ENCODE peak calls at places on chromosomes 5 and 9, in seven cellular contexts. R is H54, N is NCI-H2227 treated with DMSO at 0.1 percent for 48 hours, X is PC-9, B is RKO, Z is NCI-H1930, K is kidney tubule cell. U is an unnamed sample.

GRCh38 chr9:132204883-132205282 is 43.0 kb downstream of the NTNG2 start:
- DNase-seq in R (no peak), N (no peak), X (no peak), B (no peak), Z (no peak), K (no peak), U (no peak)

GRCh38 chr5:158880514-158881001 is 219.2 kb downstream of the EBF1 start:
- DNase-seq in R (no peak), N (no peak), X (no peak), B (no peak), Z (no peak), K (peak; percentile 58), U (no peak)

GRCh38 chr5:54384356-54384933 is 71.1 kb upstream of the HSPB3 start:
- DNase-seq in R (no peak), N (no peak), X (no peak), B (no peak), Z (no peak), K (no peak), U (no peak)

GRCh38 chr5:147483197-147483790 is 26.6 kb downstream of the DPYSL3 start:
- DNase-seq in R (no peak), N (no peak), X (no peak), B (no peak), Z (peak; percentile 78), K (peak; percentile 42), U (no peak)

GRCh38 chr5:51684794-51685355 is 301.6 kb downstream of the ISL1 start:
- DNase-seq in R (no peak), N (no peak), X (no peak), B (peak; percentile 20), Z (no peak), K (peak; percentile 5), U (no peak)

GRCh38 chr9:95005276-95006141 is 279.0 kb downstream of the AOPEP start:
- DNase-seq in R (no peak), N (no peak), X (no peak), B (no peak), Z (no peak), K (peak; percentile 45), U (no peak)

GRCh38 chr9:5263568-5264218 is 32.5 kb downstream of the INSL4 start:
- DNase-seq in R (no peak), N (no peak), X (no peak), B (peak; percentile 50), Z (no peak), K (peak; percentile 49), U (peak; percentile 45)

GRCh38 chr5:158718738-158719505 is 380.8 kb downstream of the EBF1 start:
- DNase-seq in R (no peak), N (no peak), X (no peak), B (no peak), Z (no peak), K (no peak), U (peak; percentile 13)

GRCh38 chr9:134360897-134361296 is 34.6 kb downstream of the RXRA start:
- DNase-seq in R (peak; percentile 96), N (no peak), X (peak; percentile 73), B (peak; percentile 24), Z (no peak), K (no peak), U (no peak)

GRCh38 chr5:14475013-14475412 is 106.6 kb upstream of the OTULINL start:
- DNase-seq in R (no peak), N (no peak), X (peak; percentile 56), B (no peak), Z (no peak), K (peak; percentile 65), U (no peak)

GRCh38 chr9:14846871-14847311 is 63.3 kb downstream of the FREM1 start:
- DNase-seq in R (peak; percentile 73), N (no peak), X (no peak), B (peak; percentile 57), Z (peak; percentile 42), K (peak; percentile 58), U (peak; percentile 79)

GRCh38 chr9:5621327-5621726 is 7.6 kb upstream of the RIC1 start:
- DNase-seq in R (no peak), N (no peak), X (peak; percentile 44), B (no peak), Z (no peak), K (peak; percentile 14), U (no peak)

GRCh38 chr5:14191325-14191724 is 48.2 kb downstream of the TRIO start:
- DNase-seq in R (no peak), N (no peak), X (no peak), B (no peak), Z (no peak), K (no peak), U (no peak)

GRCh38 chr5:56037531-56038010 is 42.8 kb upstream of the IL6ST start:
- DNase-seq in R (no peak), N (no peak), X (no peak), B (no peak), Z (no peak), K (no peak), U (no peak)

GRCh38 chr5:139670369-139671095 is 22.4 kb downstream of the CXXC5 start:
- DNase-seq in R (no peak), N (no peak), X (no peak), B (no peak), Z (no peak), K (peak; percentile 68), U (peak; percentile 85)

GRCh38 chr5:13643196-13643595 is 301.3 kb downstream of the DNAH5 start:
- DNase-seq in R (no peak), N (no peak), X (no peak), B (no peak), Z (no peak), K (no peak), U (no peak)

GRCh38 chr5:120368923-120369715 is 95.0 kb upstream of the PRR16 start:
- DNase-seq in R (no peak), N (no peak), X (peak; percentile 53), B (no peak), Z (no peak), K (peak; percentile 57), U (no peak)

GRCh38 chr5:7207979-7208378 is 188.0 kb upstream of the ADCY2 start:
- DNase-seq in R (no peak), N (no peak), X (no peak), B (no peak), Z (no peak), K (no peak), U (no peak)

GRCh38 chr5:113278976-113279375 is 155.8 kb downstream of the TSSK1B start:
- DNase-seq in R (peak; percentile 20), N (no peak), X (no peak), B (no peak), Z (no peak), K (peak; percentile 56), U (peak; percentile 23)